ENCODE peak calls at places on chromosome 1, in nine cellular contexts. L, T, Q, R, C, F, E, S and O are unnamed samples.

GRCh38 chr1:91404151-91405012 is at the start of gene HFM1:
- DNase-seq in F (peak; percentile 47), Q (peak; percentile 92), T (peak; percentile 72), E (peak; percentile 29), C (peak; percentile 65), L (peak; percentile 59), S (peak; percentile 87), R (no peak), O (no peak)

GRCh38 chr1:207031016-207031415 is 1.5 kb downstream of the C1orf116 start:
- DNase-seq in Q (no peak), E (no peak), R (no peak), F (no peak), S (no peak), T (no peak), C (no peak), L (no peak), O (no peak)

GRCh38 chr1:79353224-79353623 is 346.7 kb upstream of the ADGRL4 start:
- DNase-seq in E (no peak), L (no peak), F (peak; percentile 2), C (no peak), S (peak; percentile 17), R (no peak), T (no peak), Q (no peak), O (no peak)

GRCh38 chr1:54851928-54852524 is 35.0 kb downstream of the DHCR24 start:
- DNase-seq in F (no peak), S (no peak), E (no peak), Q (no peak), R (no peak), T (no peak), C (no peak), L (no peak), O (no peak)

GRCh38 chr1:117824612-117825011 is 104.8 kb downstream of the GDAP2 start:
- DNase-seq in R (no peak), F (no peak), Q (no peak), T (no peak), E (no peak), C (no peak), L (no peak), S (no peak), O (no peak)

GRCh38 chr1:195965475-195965874 is 642.8 kb downstream of the KCNT2 start:
- DNase-seq in R (no peak), F (no peak), E (no peak), L (no peak), Q (no peak), C (no peak), S (no peak), T (no peak), O (no peak)

GRCh38 chr1:58331156-58331555 is 215.4 kb downstream of the OMA1 start:
- DNase-seq in Q (no peak), T (no peak), F (no peak), R (peak; percentile 65), C (no peak), L (no peak), E (no peak), S (no peak), O (no peak)

GRCh38 chr1:158203693-158204457 is 23.2 kb downstream of the CD1D start:
- DNase-seq in E (peak; percentile 41), C (no peak), F (peak; percentile 52), S (peak; percentile 57), Q (peak; percentile 95), R (no peak), L (peak; percentile 12), T (no peak), O (no peak)

GRCh38 chr1:230415405-230416119 is 10.6 kb downstream of the PGBD5 start:
- DNase-seq in L (no peak), T (no peak), R (no peak), E (no peak), C (no peak), F (no peak), Q (no peak), S (no peak), O (no peak)